ENCODE peak calls at places on chromosomes 5 and 9, in six cellular contexts. D is astrocyte of the spinal cord; T is fibroblast of gingiva; C is fibroblast of the aortic adventitia; O is CD4-positive, alpha-beta T cell; U is caudate nucleus. G is an unnamed sample.

GRCh38 chr9:130430734-130431535 is 13.8 kb upstream of the ASS1 start:
- DNase-seq in D (no peak), T (no peak), C (no peak), O (no peak), U (no peak), G (no peak)

GRCh38 chr5:16975950-16976624 is 40.0 kb upstream of the MYO10 start:
- DNase-seq in D (no peak), T (no peak), C (peak; percentile 58), O (no peak), U (no peak), G (no peak)

GRCh38 chr5:38823503-38823902 is 22.3 kb upstream of the OSMR start:
- DNase-seq in D (no peak), T (no peak), C (no peak), O (no peak), U (no peak), G (no peak)

GRCh38 chr9:18384066-18384465 is 89.9 kb upstream of the ADAMTSL1 start:
- DNase-seq in D (no peak), T (peak; percentile 5), C (no peak), O (no peak), U (no peak), G (no peak)

GRCh38 chr5:178191661-178192060 is 4.5 kb upstream of the GMCL2 start:
- DNase-seq in D (no peak), T (no peak), C (no peak), O (no peak), U (no peak), G (no peak)

GRCh38 chr9:130890869-130891698 is 5.5 kb downstream of the QRFP start:
- DNase-seq in D (no peak), T (no peak), C (no peak), O (no peak), U (no peak), G (no peak)

GRCh38 chr5:127206320-127207113 is 84.1 kb upstream of the MEGF10 start:
- DNase-seq in D (peak; percentile 92), T (peak; percentile 86), C (peak; percentile 95), O (no peak), U (no peak), G (peak; percentile 83)

GRCh38 chr9:89183146-89183545 is 4.5 kb upstream of the SHC3 start:
- DNase-seq in D (no peak), T (no peak), C (no peak), O (no peak), U (no peak), G (no peak)

GRCh38 chr5:83000448-83000847 is 76.7 kb downstream of the TMEM167A start:
- DNase-seq in D (peak; percentile 47), T (no peak), C (peak; percentile 5), O (no peak), U (no peak), G (no peak)

GRCh38 chr5:88883059-88883565 is at the start of gene MEF2C:
- DNase-seq in D (peak; percentile 90), T (peak; percentile 80), C (peak; percentile 93), O (no peak), U (peak; percentile 81), G (peak; percentile 58)

GRCh38 chr9:135926402-135927194 is 19.3 kb upstream of the CAMSAP1 start:
- DNase-seq in D (peak; percentile 84), T (peak; percentile 79), C (peak; percentile 62), O (no peak), U (no peak), G (peak; percentile 36)

G was measured in non-pigmented ciliary epithelial cell.